ENCODE peak calls at places on chromosomes 2 and 18, in six cellular contexts. O, A, I, M, H and R are unnamed samples.

GRCh38 chr2:239587836-239588235 is 187.0 kb upstream of the HDAC4 start:
- DNase-seq in O (no peak), A (no peak), I (no peak), M (no peak), H (no peak), R (no peak)

GRCh38 chr2:75021672-75022071 is 63.2 kb downstream of the POLE4 start:
- DNase-seq in O (no peak), A (no peak), I (no peak), M (peak), H (peak), R (peak)

GRCh38 chr18:68676913-68677312 is 38.0 kb downstream of the TMX3 start:
- DNase-seq in O (no peak), A (no peak), I (no peak), M (no peak), H (no peak), R (no peak)

GRCh38 chr2:71927757-71928715 is 219.6 kb downstream of the CYP26B1 start:
- DNase-seq in O (no peak), A (no peak), I (no peak), M (no peak), H (no peak), R (no peak)

GRCh38 chr2:27086722-27087446 is at the start of gene KHK:
- DNase-seq in O (no peak), A (no peak), I (peak), M (peak), H (peak), R (no peak)

GRCh38 chr2:43084699-43085091 is 141.7 kb downstream of the ZFP36L2 start:
- DNase-seq in O (no peak), A (peak), I (peak), M (peak), H (peak), R (no peak)

GRCh38 chr2:174763793-174764179 is 486 bp downstream of the CHRNA1 start:
- DNase-seq in O (no peak), A (no peak), I (no peak), M (no peak), H (no peak), R (no peak)

GRCh38 chr2:128474014-128474961 is 155.6 kb upstream of the HS6ST1 start:
- DNase-seq in O (no peak), A (peak), I (no peak), M (no peak), H (no peak), R (no peak)

GRCh38 chr2:179793238-179793637 is 68.2 kb downstream of the ZNF385B start:
- DNase-seq in O (no peak), A (no peak), I (no peak), M (no peak), H (no peak), R (no peak)

GRCh38 chr2:37753758-37754157 is 82.3 kb upstream of the CDC42EP3 start:
- DNase-seq in O (no peak), A (no peak), I (no peak), M (no peak), H (no peak), R (no peak)

GRCh38 chr2:181786371-181787228 is 104.9 kb upstream of the ITPRID2 start:
- DNase-seq in O (no peak), A (no peak), I (no peak), M (no peak), H (no peak), R (no peak)

GRCh38 chr2:156456616-156457015 is 20.4 kb downstream of the GPD2 start:
- DNase-seq in O (no peak), A (no peak), I (peak), M (peak), H (no peak), R (no peak)

GRCh38 chr2:15782009-15782751 is 158.2 kb upstream of the MYCN start:
- DNase-seq in O (no peak), A (no peak), I (peak), M (no peak), H (no peak), R (no peak)

GRCh38 chr2:74448771-74449170 is 6.1 kb upstream of the INO80B start:
- DNase-seq in O (no peak), A (no peak), I (no peak), M (no peak), H (no peak), R (no peak)

GRCh38 chr2:41909584-41909983 is 138.2 kb upstream of the PKDCC start:
- DNase-seq in O (no peak), A (no peak), I (no peak), M (peak), H (no peak), R (no peak)

GRCh38 chr18:48751727-48752468 is 198.9 kb downstream of the SMAD7 start:
- DNase-seq in O (no peak), A (no peak), I (peak), M (no peak), H (no peak), R (no peak)

GRCh38 chr2:67626656-67627055 is 229.5 kb downstream of the ETAA1 start:
- DNase-seq in O (no peak), A (no peak), I (no peak), M (peak), H (no peak), R (no peak)

GRCh38 chr2:36459725-36460137 is 104.2 kb downstream of the CRIM1 start:
- DNase-seq in O (peak), A (no peak), I (peak), M (peak), H (peak), R (no peak)

GRCh38 chr2:108935231-108935863 is 53.7 kb downstream of the EDAR start:
- DNase-seq in O (no peak), A (no peak), I (no peak), M (no peak), H (no peak), R (no peak)

GRCh38 chr2:45145073-45145899 is 136.0 kb upstream of the SIX2 start:
- DNase-seq in O (no peak), A (no peak), I (no peak), M (no peak), H (no peak), R (no peak)
- H3K4me3 ChIP-seq in O (no peak), A (no peak), I (no peak), M (no peak), H (no peak), R (no peak)

DNA sequence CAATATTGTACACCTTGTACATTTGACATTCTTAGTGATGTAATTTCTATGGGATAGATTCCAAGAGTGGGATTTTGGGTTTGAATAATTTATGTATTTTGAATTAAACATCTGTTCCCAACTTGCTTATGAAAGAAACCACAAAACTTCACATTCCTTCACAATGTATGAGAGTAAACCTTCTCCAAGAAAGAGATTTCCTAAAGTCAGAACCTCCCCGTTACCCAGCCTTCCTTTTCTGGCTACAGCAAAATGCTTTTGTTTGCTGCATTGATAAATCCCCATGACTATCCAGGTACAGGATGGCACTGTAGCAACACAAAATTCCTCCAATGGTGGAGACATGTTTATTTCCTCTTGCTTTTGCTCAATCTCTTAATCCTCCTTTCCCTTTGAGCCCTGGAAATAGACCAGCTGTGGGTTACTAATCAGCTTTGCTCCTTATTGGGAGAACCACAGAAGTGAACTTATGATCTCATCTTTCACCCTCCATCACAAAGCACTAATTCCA is 58.4 kb upstream of the GALR1 start:
- DNase-seq in O (no peak), A (no peak), I (no peak), M (peak), H (no peak), R (no peak)
- H3K4me3 ChIP-seq in O (no peak), A (no peak), I (no peak), M (no peak), H (no peak), R (no peak)

DNA sequence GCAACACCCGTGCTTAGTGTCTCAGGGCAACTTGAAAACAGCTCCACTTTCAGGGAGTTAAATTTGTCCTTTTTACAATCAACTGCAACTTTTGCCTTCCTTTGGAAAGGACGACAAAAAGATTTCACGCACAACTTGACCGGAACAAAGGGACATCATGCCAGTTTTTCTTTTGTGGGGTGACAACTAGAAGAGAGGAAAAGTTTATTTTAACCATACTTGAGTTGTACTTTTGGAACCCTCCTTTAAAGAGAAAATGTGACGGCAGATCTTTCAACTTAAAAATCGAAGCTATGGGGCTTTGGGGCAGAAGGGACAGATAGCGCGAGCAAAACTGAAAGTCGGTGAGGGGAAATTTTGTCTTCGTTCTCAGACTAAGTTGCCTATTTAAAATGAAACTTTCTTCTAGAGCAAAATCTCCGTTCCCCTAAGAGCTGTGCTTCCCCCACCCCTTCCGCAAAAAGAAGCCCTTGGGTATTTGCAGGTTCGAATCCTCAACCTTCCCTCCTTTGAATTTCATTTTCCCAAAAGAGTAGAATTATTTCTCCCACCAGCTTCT is 5.5 kb upstream of the ONECUT2 start:
- DNase-seq in O (no peak), A (no peak), I (no peak), M (no peak), H (no peak), R (no peak)
- H3K4me3 ChIP-seq in O (no peak), A (no peak), I (no peak), M (no peak), H (no peak), R (no peak)

GRCh38 chr2:164617466-164617865 is 3.8 kb downstream of the GRB14 start:
- DNase-seq in O (no peak), A (no peak), I (no peak), M (peak), H (no peak), R (no peak)

GRCh38 chr2:164621761-164622105 is 451 bp upstream of the GRB14 start:
- DNase-seq in O (no peak), A (no peak), I (no peak), M (no peak), H (no peak), R (no peak)

GRCh38 chr2:164624296-164624695 is 3.0 kb upstream of the GRB14 start:
- DNase-seq in O (no peak), A (no peak), I (no peak), M (no peak), H (no peak), R (no peak)

GRCh38 chr2:164622338-164623106 is 1.2 kb upstream of the GRB14 start:
- DNase-seq in O (no peak), A (no peak), I (peak), M (no peak), H (no peak), R (no peak)

GRCh38 chr2:164620873-164621760 is at the start of gene GRB14:
- DNase-seq in O (peak), A (no peak), I (peak), M (peak), H (peak), R (no peak)
- H3K4me3 ChIP-seq in O (peak), A (no peak), I (peak), M (peak), H (peak), R (peak)

GRCh38 chr18:79631761-79632446 is 47.7 kb upstream of the CTDP1 start:
- DNase-seq in O (no peak), A (no peak), I (no peak), M (no peak), H (no peak), R (no peak)

GRCh38 chr18:79631096-79631507 is 48.5 kb upstream of the CTDP1 start:
- DNase-seq in O (no peak), A (no peak), I (no peak), M (no peak), H (no peak), R (no peak)

GRCh38 chr18:79634593-79634992 is 45.0 kb upstream of the CTDP1 start:
- DNase-seq in O (no peak), A (no peak), I (no peak), M (no peak), H (no peak), R (no peak)

GRCh38 chr18:79634186-79634585 is 45.4 kb upstream of the CTDP1 start:
- DNase-seq in O (no peak), A (no peak), I (no peak), M (no peak), H (no peak), R (no peak)

GRCh38 chr18:79632765-79633164 is 46.8 kb upstream of the CTDP1 start:
- DNase-seq in O (no peak), A (no peak), I (no peak), M (no peak), H (no peak), R (no peak)
- H3K4me3 ChIP-seq in O (no peak), A (no peak), I (no peak), M (no peak), H (no peak), R (no peak)

GRCh38 chr2:85703329-85703728 is 9.2 kb downstream of the GNLY start:
- DNase-seq in O (no peak), A (no peak), I (no peak), M (no peak), H (no peak), R (no peak)

GRCh38 chr2:85704800-85705679 is 10.9 kb downstream of the GNLY start:
- DNase-seq in O (no peak), A (no peak), I (no peak), M (no peak), H (no peak), R (no peak)

GRCh38 chr2:85704038-85704437 is 9.9 kb downstream of the GNLY start:
- DNase-seq in O (no peak), A (no peak), I (no peak), M (no peak), H (no peak), R (no peak)

GRCh38 chr2:85699325-85699724 is 5.2 kb downstream of the GNLY start:
- DNase-seq in O (no peak), A (no peak), I (no peak), M (no peak), H (no peak), R (no peak)

GRCh38 chr2:85702172-85702571 is 8.0 kb downstream of the GNLY start:
- DNase-seq in O (no peak), A (no peak), I (no peak), M (peak), H (no peak), R (no peak)
- H3K4me3 ChIP-seq in O (no peak), A (no peak), I (no peak), M (no peak), H (no peak), R (no peak)

DNA sequence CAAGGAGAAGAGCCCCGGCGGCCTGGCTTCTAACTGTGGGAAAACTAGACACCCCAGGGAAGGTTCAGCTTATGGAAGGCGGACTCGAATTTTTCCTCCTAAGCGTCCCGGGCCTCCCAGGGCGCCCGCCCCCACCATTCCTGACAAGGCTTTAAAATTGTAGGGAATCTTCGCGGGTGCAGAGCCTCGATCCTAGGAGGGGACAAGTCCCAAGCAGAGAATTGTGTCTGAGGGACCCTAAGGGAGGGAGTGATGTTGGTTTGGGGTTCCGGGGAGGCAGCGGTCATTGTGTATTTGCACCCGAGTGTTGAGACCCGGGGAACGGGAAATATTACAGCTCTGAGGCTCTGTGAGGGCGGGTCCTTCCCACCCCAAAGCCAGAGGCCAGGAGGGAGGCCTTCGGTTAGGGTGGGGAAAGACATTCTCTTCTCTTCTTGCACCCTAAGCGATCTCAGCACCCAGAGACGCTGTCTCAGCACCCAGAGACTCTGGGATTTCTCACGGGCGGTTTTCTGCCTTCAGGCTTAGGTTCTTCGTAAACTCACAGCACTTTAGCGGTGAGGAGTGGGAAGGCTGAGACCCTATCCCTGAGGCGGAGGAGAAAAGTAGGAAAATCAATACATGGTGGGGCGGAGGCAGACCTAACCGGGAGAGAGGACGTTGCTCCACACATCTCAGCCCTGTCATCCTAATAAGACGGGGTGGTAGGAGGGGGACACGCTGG is 7.6 kb downstream of the OSR1 start:
- DNase-seq in O (no peak), A (no peak), I (no peak), M (no peak), H (no peak), R (no peak)
- H3K4me3 ChIP-seq in O (no peak), A (no peak), I (peak), M (peak), H (no peak), R (no peak)